ENCODE peak calls at places on chromosomes 16 and 17, in seven cellular contexts. A is brain microvascular endothelial cell, F is type B pancreatic cell, H is chondrocyte, D is thoracic aorta, T is nephron progenitor cell, R is A673. P is an unnamed sample.

GRCh38 chr16:52191533-52192134 is 355.3 kb downstream of the TOX3 start:
- DNase-seq in A (peak; percentile 64), F (peak; percentile 78), H (no peak), D (no peak), T (peak; percentile 76), R (peak; percentile 82), P (peak; percentile 80)

GRCh38 chr17:27276653-27277156 is 17.2 kb upstream of the WSB1 start:
- DNase-seq in A (no peak), F (no peak), H (no peak), D (no peak), T (peak; percentile 9), R (peak; percentile 35), P (peak; percentile 41)

GRCh38 chr17:49579522-49579921 is 3.9 kb downstream of the NXPH3 start:
- DNase-seq in A (no peak), F (no peak), H (no peak), D (no peak), T (no peak), R (no peak), P (no peak)

GRCh38 chr16:11677959-11678881 is 10.0 kb downstream of the SNN start:
- DNase-seq in A (no peak), F (no peak), H (peak; percentile 37), D (no peak), T (no peak), R (no peak), P (no peak)

GRCh38 chr17:9185688-9186289 is 164.5 kb downstream of the NTN1 start:
- DNase-seq in A (no peak), F (no peak), H (no peak), D (no peak), T (no peak), R (no peak), P (no peak)

GRCh38 chr17:63985387-63986140 is 12.6 kb upstream of the PRR29 start:
- DNase-seq in A (no peak), F (no peak), H (no peak), D (no peak), T (no peak), R (no peak), P (no peak)

GRCh38 chr16:17555176-17555575 is 84.4 kb upstream of the XYLT1 start:
- DNase-seq in A (peak; percentile 55), F (no peak), H (no peak), D (no peak), T (no peak), R (no peak), P (no peak)

GRCh38 chr17:61076649-61077048 is 323.0 kb upstream of the TBX2 start:
- DNase-seq in A (peak; percentile 18), F (no peak), H (no peak), D (no peak), T (no peak), R (no peak), P (no peak)

GRCh38 chr17:11935734-11936406 is 61.4 kb downstream of the ZNF18 start:
- DNase-seq in A (peak; percentile 18), F (no peak), H (no peak), D (no peak), T (peak; percentile 79), R (peak; percentile 88), P (peak; percentile 83)
- TF ChIP-seq CTCF in A (peak; percentile 70), F (peak; percentile 98), H (peak; percentile 87), D (peak; percentile 48), T (peak; percentile 100), R (peak; percentile 97), P (peak; percentile 99)

DNA sequence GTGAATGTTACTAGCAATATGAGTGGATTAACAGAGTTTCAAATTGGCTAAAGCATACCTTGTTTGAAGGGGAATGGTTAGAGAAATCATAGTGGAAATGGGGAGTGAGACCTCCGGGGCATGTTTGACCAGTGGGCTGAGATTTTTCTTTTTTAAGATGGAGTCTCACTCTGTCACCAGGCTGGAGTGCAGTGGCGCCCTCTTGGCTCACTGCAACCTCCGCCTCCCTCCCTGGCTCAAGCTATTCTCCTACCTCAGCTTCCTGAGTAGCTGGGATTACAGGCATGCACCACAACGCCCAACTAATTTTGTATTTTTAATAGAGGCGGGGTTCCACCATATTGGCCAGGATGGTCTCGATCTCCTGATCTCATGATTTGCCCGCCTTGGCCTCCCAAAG is 9.6 kb downstream of the CDRT15 start:
- DNase-seq in A (no peak), F (no peak), H (no peak), D (no peak), T (no peak), R (no peak), P (no peak)
- TF ChIP-seq CTCF in A (no peak), F (no peak), H (no peak), D (no peak), T (no peak), R (no peak), P (no peak)

GRCh38 chr16:77043076-77043475 is 147.9 kb upstream of the MON1B start:
- DNase-seq in A (peak; percentile 5), F (no peak), H (no peak), D (no peak), T (no peak), R (peak; percentile 21), P (no peak)
- TF ChIP-seq CTCF in A (peak; percentile 27), F (peak; percentile 44), H (peak; percentile 15), D (no peak), T (peak; percentile 14), R (peak; percentile 29), P (peak; percentile 29)

GRCh38 chr17:75260679-75261335 is 599 bp downstream of the GGA3 start:
- DNase-seq in A (no peak), F (no peak), H (no peak), D (no peak), T (no peak), R (no peak), P (no peak)
- TF ChIP-seq CTCF in A (peak; percentile 19), F (no peak), H (peak; percentile 50), D (no peak), T (no peak), R (peak; percentile 14), P (no peak)

GRCh38 chr16:85825326-85825725 is 25.8 kb downstream of the COX4I1 start:
- DNase-seq in A (no peak), F (no peak), H (peak; percentile 27), D (no peak), T (no peak), R (no peak), P (no peak)
- TF ChIP-seq CTCF in A (peak; percentile 21), F (peak; percentile 19), H (peak; percentile 13), D (no peak), T (no peak), R (peak; percentile 22), P (no peak)

GRCh38 chr16:27492588-27492979 is 57.1 kb downstream of the GTF3C1 start:
- DNase-seq in A (no peak), F (no peak), H (no peak), D (no peak), T (no peak), R (no peak), P (no peak)
- TF ChIP-seq CTCF in A (peak; percentile 13), F (no peak), H (no peak), D (no peak), T (no peak), R (no peak), P (no peak)

DNA sequence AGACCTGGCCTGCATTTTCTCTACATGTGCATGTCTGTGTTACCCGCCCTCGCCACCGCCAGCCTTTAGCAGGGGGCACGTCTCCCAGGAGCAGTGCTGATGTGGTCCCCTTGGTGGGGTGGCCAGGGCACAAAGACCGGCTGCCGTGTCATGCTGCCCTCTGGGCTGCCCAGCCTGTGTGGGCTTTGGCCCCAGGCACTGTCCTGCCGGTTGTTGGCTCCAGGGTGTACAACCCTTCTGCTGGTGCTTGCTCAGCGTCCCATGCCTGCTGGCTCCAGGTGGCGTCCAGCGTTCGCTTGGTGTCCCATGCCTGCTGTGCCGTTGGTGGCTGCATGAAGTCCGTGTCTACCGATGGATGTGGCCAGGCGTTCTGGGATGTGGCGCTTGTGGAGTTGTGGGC is 4.1 kb downstream of the BAIAP2 start:
- DNase-seq in A (no peak), F (no peak), H (no peak), D (no peak), T (no peak), R (no peak), P (no peak)
- TF ChIP-seq CTCF in A (no peak), F (no peak), H (no peak), D (no peak), T (no peak), R (no peak), P (no peak)

DNA sequence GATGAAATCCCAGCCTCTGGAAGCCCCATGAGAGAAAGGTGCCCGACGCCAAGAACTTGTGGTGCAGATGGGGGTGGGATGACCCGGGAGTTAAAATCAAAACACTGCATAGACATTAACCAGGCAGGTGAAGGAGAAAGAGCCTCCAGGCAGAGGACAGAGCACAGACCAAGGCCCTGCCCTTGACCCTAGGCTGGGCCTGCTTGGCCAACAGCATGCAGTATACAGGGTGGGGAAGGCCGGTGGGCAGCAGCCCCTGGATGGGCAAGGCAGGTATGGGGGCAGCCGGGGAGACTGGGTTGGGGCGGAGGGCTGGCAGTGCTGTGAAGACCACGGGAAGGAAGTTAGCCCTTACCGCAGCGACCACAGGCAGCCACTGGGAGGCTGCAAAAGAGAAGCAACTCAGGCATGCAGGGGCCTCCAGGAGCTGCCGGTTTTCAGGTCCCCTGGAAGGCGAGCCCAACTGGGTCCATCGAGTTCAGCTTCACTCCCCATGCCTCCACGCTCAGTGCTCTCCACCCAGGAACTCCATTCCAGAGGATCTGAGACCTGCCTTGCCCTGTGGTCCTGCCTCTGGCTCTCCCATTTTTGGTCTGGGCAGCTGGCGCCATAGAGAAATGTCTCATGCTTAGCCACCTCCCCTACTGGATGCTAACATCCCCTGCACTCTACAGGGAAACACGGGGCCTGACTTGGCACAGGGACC is 81.2 kb downstream of the C16orf95 start:
- DNase-seq in A (no peak), F (no peak), H (no peak), D (no peak), T (peak; percentile 26), R (no peak), P (no peak)
- TF ChIP-seq CTCF in A (peak; percentile 28), F (peak; percentile 41), H (no peak), D (no peak), T (no peak), R (no peak), P (no peak)

GRCh38 chr16:82621796-82622195 is 5.0 kb upstream of the CDH13 start:
- DNase-seq in A (no peak), F (no peak), H (no peak), D (no peak), T (no peak), R (no peak), P (no peak)
- TF ChIP-seq CTCF in A (peak; percentile 28), F (no peak), H (peak; percentile 56), D (no peak), T (no peak), R (peak; percentile 27), P (no peak)

P was measured in glutamatergic neuron.